ENCODE peak calls at places on chromosomes 1 and 21, in four cellular contexts. U is brain microvascular endothelial cell, V is heart left ventricle, T is AG20443. Y is an unnamed sample.

GRCh38 chr1:8987881-8988617 is 38.2 kb downstream of the SLC2A7 start:
- DNase-seq in T (peak; percentile 77), V (peak; percentile 51), U (peak; percentile 34), Y (no peak)

GRCh38 chr1:125087691-125088090 is 3902.9 kb downstream of the SRGAP2C start:
- DNase-seq in V (no peak), T (no peak), U (no peak), Y (no peak)

GRCh38 chr1:7266561-7266960 is 481.3 kb downstream of the CAMTA1 start:
- DNase-seq in V (no peak), U (no peak), T (no peak), Y (no peak)

GRCh38 chr1:82564338-82564737 is 763.6 kb downstream of the ADGRL2 start:
- DNase-seq in U (no peak), V (no peak), T (no peak), Y (no peak)

GRCh38 chr1:4309676-4310320 is 344.6 kb upstream of the AJAP1 start:
- DNase-seq in V (no peak), T (no peak), U (no peak), Y (no peak)

GRCh38 chr1:212791261-212791675 is 309 bp downstream of the NSL1 start:
- DNase-seq in V (no peak), U (peak; percentile 47), T (peak; percentile 91), Y (peak; percentile 95)

GRCh38 chr1:167707942-167708341 is 13.8 kb upstream of the MPZL1 start:
- DNase-seq in V (no peak), T (no peak), U (no peak), Y (no peak)

GRCh38 chr1:222547944-222548671 is at the start of gene HHIPL2:
- DNase-seq in U (no peak), T (no peak), V (no peak), Y (no peak)

GRCh38 chr1:59359325-59359724 is 62.4 kb downstream of the FGGY start:
- DNase-seq in T (no peak), U (no peak), V (no peak), Y (no peak)

GRCh38 chr1:183043872-183044859 is 20.9 kb downstream of the LAMC1 start:
- DNase-seq in T (peak; percentile 44), U (peak; percentile 89), V (no peak), Y (no peak)

GRCh38 chr1:179770887-179771502 is 27.9 kb downstream of the FAM163A start:
- DNase-seq in T (peak; percentile 24), U (peak; percentile 6), V (no peak), Y (no peak)

GRCh38 chr1:24420547-24420946 is 4.9 kb downstream of the NIPAL3 start:
- DNase-seq in V (no peak), T (no peak), U (no peak), Y (no peak)

GRCh38 chr1:14842361-14842760 is 243.9 kb downstream of the KAZN start:
- DNase-seq in T (no peak), U (no peak), V (no peak), Y (no peak)

GRCh38 chr1:12245116-12245515 is 15.3 kb downstream of the VPS13D start:
- DNase-seq in V (no peak), T (no peak), U (no peak), Y (no peak)

GRCh38 chr1:6975991-6976390 is 190.7 kb downstream of the CAMTA1 start:
- DNase-seq in U (no peak), V (no peak), T (no peak), Y (peak; percentile 10)

GRCh38 chr1:224435318-224435763 is 744 bp upstream of the WDR26 start:
- DNase-seq in U (peak; percentile 43), V (no peak), T (peak; percentile 60), Y (peak; percentile 96)

GRCh38 chr1:204313675-204314074 is 46.1 kb downstream of the PLEKHA6 start:
- DNase-seq in T (no peak), U (no peak), V (no peak), Y (no peak)

GRCh38 chr1:46062651-46063319 is 69.6 kb downstream of the PIK3R3 start:
- DNase-seq in V (no peak), U (no peak), T (peak; percentile 22), Y (no peak)

GRCh38 chr1:154014154-154014910 is 23.8 kb downstream of the RPS27 start:
- DNase-seq in V (no peak), U (peak; percentile 62), T (peak; percentile 43), Y (peak; percentile 30)

GRCh38 chr1:56301791-56302190 is 277.6 kb downstream of the PLPP3 start:
- DNase-seq in V (no peak), T (peak; percentile 55), U (peak; percentile 81), Y (peak; percentile 93)

GRCh38 chr1:59135761-59136255 is 161.1 kb upstream of the FGGY start:
- DNase-seq in T (no peak), V (no peak), U (no peak), Y (no peak)

GRCh38 chr1:161864577-161864976 is 98.5 kb downstream of the ATF6 start:
- DNase-seq in V (no peak), U (peak; percentile 52), T (peak; percentile 44), Y (no peak)

GRCh38 chr1:9823943-9824701 is at the start of gene CLSTN1:
- DNase-seq in V (peak; percentile 92), T (peak; percentile 99), U (peak; percentile 75), Y (peak; percentile 99)

GRCh38 chr1:180157108-180157507 is 2.4 kb downstream of the QSOX1 start:
- DNase-seq in T (peak; percentile 65), V (no peak), U (peak; percentile 56), Y (peak; percentile 94)

GRCh38 chr1:50701706-50702317 is 258.3 kb downstream of the FAF1 start:
- DNase-seq in V (no peak), T (no peak), U (no peak), Y (no peak)

GRCh38 chr1:10852486-10852885 is 56.0 kb upstream of the CASZ1 start:
- DNase-seq in T (no peak), V (no peak), U (no peak), Y (peak; percentile 47)

GRCh38 chr1:226887006-226887405 is 16.6 kb downstream of the PSEN2 start:
- DNase-seq in U (no peak), V (no peak), T (no peak), Y (no peak)

GRCh38 chr1:207644852-207645631 is at the start of gene CR1L:
- DNase-seq in U (peak; percentile 40), T (peak; percentile 91), V (peak; percentile 81), Y (peak; percentile 80)

GRCh38 chr1:183635112-183635605 is 424 bp downstream of the ARPC5 start:
- DNase-seq in U (no peak), V (peak; percentile 48), T (peak; percentile 45), Y (peak; percentile 71)

GRCh38 chr1:239387304-239388231 is 1.2 kb downstream of the CHRM3 start:
- DNase-seq in U (no peak), T (peak; percentile 13), V (no peak), Y (no peak)

GRCh38 chr1:44013949-44014348 is 17.3 kb downstream of the SLC6A9 start:
- DNase-seq in V (no peak), T (no peak), U (no peak), Y (peak; percentile 82)

GRCh38 chr1:231557898-231558710 is 29.6 kb downstream of the TSNAX start:
- DNase-seq in V (peak; percentile 23), T (peak; percentile 7), U (no peak), Y (no peak)

GRCh38 chr1:87389011-87389410 is 60.3 kb downstream of the LMO4 start:
- DNase-seq in U (no peak), T (no peak), V (no peak), Y (no peak)

GRCh38 chr1:70993841-70994240 is 53.8 kb downstream of the PTGER3 start:
- DNase-seq in T (no peak), V (no peak), U (no peak), Y (no peak)

GRCh38 chr1:248815407-248816034 is 10.2 kb downstream of the SH3BP5L start:
- DNase-seq in T (no peak), U (no peak), V (no peak), Y (peak; percentile 63)

GRCh38 chr21:38853421-38853919 is 47.7 kb downstream of the ETS2 start:
- DNase-seq in U (peak; percentile 95), V (peak; percentile 38), T (peak; percentile 40), Y (peak; percentile 81)

GRCh38 chr1:25617626-25618432 is 1.2 kb downstream of the MAN1C1 start:
- DNase-seq in T (peak; percentile 33), U (no peak), V (peak; percentile 43), Y (no peak)

GRCh38 chr1:229889031-229889517 is 178.0 kb upstream of the GALNT2 start:
- DNase-seq in V (no peak), T (no peak), U (no peak), Y (no peak)

GRCh38 chr1:1345384-1345783 is 3.8 kb downstream of the DVL1 start:
- DNase-seq in T (no peak), V (no peak), U (no peak), Y (peak; percentile 95)